ENCODE peak calls at places on chromosomes 3 and 15, in five cellular contexts. V is K562, O is GM12878, J is HCT116, G is H1. K is an unnamed sample.

GRCh38 chr3:86830566-86830965 is 160.4 kb downstream of the VGLL3 start:
- DNase-seq in V (no peak), O (no peak), J (no peak), G (no peak), K (no peak)

GRCh38 chr15:48632651-48633050 is 12.9 kb downstream of the FBN1 start:
- DNase-seq in V (no peak), O (no peak), J (no peak), G (no peak), K (no peak)

GRCh38 chr3:183114374-183114773 is 15.1 kb upstream of the MCCC1 start:
- DNase-seq in V (no peak), O (no peak), J (no peak), G (no peak), K (no peak)

GRCh38 chr3:141797167-141797773 is 34.1 kb downstream of the GRK7 start:
- DNase-seq in V (no peak), O (no peak), J (no peak), G (peak), K (no peak)

GRCh38 chr3:180253283-180253682 is 216.5 kb upstream of the PEX5L start:
- DNase-seq in V (no peak), O (no peak), J (no peak), G (no peak), K (no peak)

GRCh38 chr3:63832395-63832794 is 13.3 kb downstream of the C3orf49 start:
- DNase-seq in V (no peak), O (no peak), J (no peak), G (no peak), K (no peak)

GRCh38 chr15:101051291-101052030 is 132.3 kb downstream of the LRRK1 start:
- DNase-seq in V (no peak), O (no peak), J (no peak), G (no peak), K (no peak)

GRCh38 chr3:59873576-59874230 is 823.9 kb upstream of the CFAP20DC start:
- DNase-seq in V (no peak), O (peak), J (no peak), G (no peak), K (no peak)

GRCh38 chr15:44738340-44738984 is 2.1 kb downstream of the TRIM69 start:
- DNase-seq in V (peak), O (no peak), J (peak), G (no peak), K (peak)

GRCh38 chr3:126124896-126125295 is 41.0 kb upstream of the SLC41A3 start:
- DNase-seq in V (no peak), O (no peak), J (no peak), G (no peak), K (no peak)

GRCh38 chr15:42371125-42371524 is 11.8 kb downstream of the CAPN3 start:
- DNase-seq in V (peak), O (no peak), J (peak), G (no peak), K (no peak)

GRCh38 chr3:40951636-40952035 is 247.7 kb upstream of the CTNNB1 start:
- DNase-seq in V (no peak), O (no peak), J (no peak), G (no peak), K (no peak)

GRCh38 chr3:139521144-139521543 is 18.4 kb downstream of the RBP1 start:
- DNase-seq in V (no peak), O (no peak), J (no peak), G (no peak), K (no peak)

GRCh38 chr3:8366214-8366613 is 135.4 kb upstream of the LMCD1 start:
- DNase-seq in V (no peak), O (no peak), J (no peak), G (no peak), K (no peak)

GRCh38 chr15:59268199-59268979 is 61.7 kb downstream of the LDHAL6B start:
- DNase-seq in V (no peak), O (no peak), J (no peak), G (no peak), K (no peak)

GRCh38 chr3:115232167-115232566 is 85.1 kb upstream of the ZBTB20 start:
- DNase-seq in V (no peak), O (no peak), J (no peak), G (no peak), K (no peak)

GRCh38 chr3:171307988-171308387 is 152.2 kb downstream of the TNIK start:
- DNase-seq in V (no peak), O (no peak), J (no peak), G (no peak), K (no peak)

GRCh38 chr3:12384451-12385233 is 95.8 kb downstream of the PPARG start:
- DNase-seq in V (no peak), O (no peak), J (no peak), G (no peak), K (no peak)

GRCh38 chr3:112092439-112093179 is 6.4 kb downstream of the C3orf52 start:
- DNase-seq in V (no peak), O (no peak), J (no peak), G (no peak), K (no peak)
- TF ChIP-seq JUND in V (no peak), O (no peak), J (no peak), G (no peak), K (no peak)

GRCh38 chr3:5357089-5357488 is 169.6 kb downstream of the EDEM1 start:
- DNase-seq in V (no peak), O (no peak), J (no peak), G (no peak), K (no peak)

GRCh38 chr3:5358911-5359310 is 171.4 kb downstream of the EDEM1 start:
- DNase-seq in V (no peak), O (no peak), J (no peak), G (no peak), K (no peak)

GRCh38 chr3:5360453-5360852 is 172.9 kb downstream of the EDEM1 start:
- DNase-seq in V (no peak), O (no peak), J (no peak), G (no peak), K (no peak)
- TF ChIP-seq JUND in V (no peak), O (no peak), J (no peak), G (no peak), K (no peak)

DNA sequence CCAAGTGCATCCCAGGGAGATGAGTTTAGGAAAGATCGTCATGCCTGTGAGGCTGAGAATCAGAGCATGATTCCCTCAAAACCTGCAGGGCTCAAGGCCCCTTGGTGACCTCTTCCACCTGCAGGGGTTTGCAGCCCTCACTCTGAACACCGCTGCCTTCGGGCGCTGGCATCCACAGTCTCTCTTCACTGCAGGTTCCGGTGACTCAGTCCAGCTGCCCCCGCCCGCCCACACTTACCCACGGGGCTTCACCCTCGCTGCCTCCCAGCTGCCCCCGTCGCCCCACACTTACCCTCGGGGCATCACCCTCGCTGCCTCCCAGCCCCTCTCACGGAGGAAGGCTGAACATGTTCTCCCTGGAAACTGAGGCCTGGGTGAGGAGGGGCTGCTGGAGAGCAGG is 277.1 kb downstream of the XXYLT1 start:
- DNase-seq in V (no peak), O (no peak), J (no peak), G (no peak), K (no peak)
- TF ChIP-seq JUND in V (no peak), O (no peak), J (no peak), G (no peak), K (no peak)

DNA sequence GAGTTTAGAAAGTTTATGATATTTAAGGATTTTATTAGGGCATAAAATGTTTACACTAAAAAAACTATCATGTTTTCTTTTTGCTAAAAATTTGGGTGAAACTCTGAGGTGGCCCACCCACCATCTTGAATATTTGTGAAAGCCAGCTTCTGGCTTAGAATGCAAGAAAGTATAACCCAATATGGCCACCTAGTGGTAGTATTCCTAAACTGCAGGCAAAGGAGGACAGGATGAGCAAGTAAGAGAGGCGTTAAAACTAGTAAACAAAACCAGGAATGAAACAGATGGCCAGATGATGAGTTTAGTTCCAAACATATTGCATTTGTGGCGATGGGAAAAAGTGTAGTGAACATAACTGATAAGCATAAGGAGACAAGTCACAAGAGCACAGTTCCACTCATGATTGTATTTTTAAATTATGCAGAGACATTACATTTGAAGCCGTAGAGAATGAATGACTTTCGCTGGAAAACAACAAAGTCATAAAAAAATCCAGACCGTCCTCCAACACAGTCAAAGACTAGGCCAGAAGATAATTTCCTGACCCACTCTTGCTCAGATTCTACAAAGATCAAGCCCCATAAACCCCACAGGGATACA is 103.3 kb upstream of the PRTG start:
- DNase-seq in V (peak), O (peak), J (peak), G (peak), K (peak)
- TF ChIP-seq JUND in V (no peak), O (no peak), J (no peak), G (no peak), K (no peak)

DNA sequence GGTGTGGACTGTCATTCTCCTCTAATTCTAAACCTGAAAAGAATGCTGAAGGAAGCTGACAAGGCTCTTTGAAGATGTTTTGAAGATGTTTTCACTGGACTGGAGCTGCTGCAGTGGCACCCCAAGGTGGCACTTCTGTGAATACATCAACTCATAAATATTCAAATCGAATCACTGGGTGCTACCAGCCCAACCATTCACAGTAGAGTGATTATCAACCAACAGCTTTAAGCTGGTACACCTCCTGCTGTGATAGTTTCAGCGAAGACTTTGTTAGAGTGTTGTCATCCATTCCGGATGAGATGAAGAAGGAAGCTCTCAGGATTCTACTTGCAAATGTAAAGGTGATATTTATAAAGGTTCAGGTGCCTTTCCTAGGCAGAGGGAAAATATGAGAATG is 106.6 kb downstream of the LSAMP start:
- DNase-seq in V (no peak), O (no peak), J (no peak), G (no peak), K (no peak)
- TF ChIP-seq JUND in V (no peak), O (no peak), J (no peak), G (no peak), K (no peak)

GRCh38 chr3:192064959-192065358 is 604.0 kb downstream of the PYDC2 start:
- DNase-seq in V (no peak), O (no peak), J (no peak), G (no peak), K (peak)
- TF ChIP-seq JUND in V (no peak), O (no peak), J (no peak), G (no peak), K (no peak)

DNA sequence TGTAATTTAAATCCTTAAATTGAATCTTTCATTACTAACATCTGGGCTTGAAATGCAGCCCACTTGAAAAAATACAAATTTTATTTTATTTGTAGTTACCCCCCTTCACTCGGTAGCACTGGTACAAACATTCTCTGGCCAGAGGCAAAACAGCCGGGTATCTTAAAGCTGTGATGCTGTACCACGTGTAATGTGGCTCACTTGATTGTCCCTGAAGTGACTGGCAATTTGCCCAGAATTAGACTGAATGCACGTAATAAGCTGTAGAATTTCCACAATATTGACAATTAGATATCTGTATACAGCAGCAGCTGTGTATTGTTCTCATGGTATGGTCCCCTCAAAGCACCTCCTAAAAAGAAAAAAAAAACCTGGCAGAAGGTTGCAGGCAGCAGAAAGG is 192.8 kb upstream of the TBC1D5 start:
- DNase-seq in V (no peak), O (no peak), J (no peak), G (no peak), K (no peak)
- TF ChIP-seq JUND in V (no peak), O (no peak), J (no peak), G (no peak), K (no peak)

GRCh38 chr3:108223928-108224327 is 1.7 kb upstream of the IFT57 start:
- DNase-seq in V (no peak), O (no peak), J (no peak), G (no peak), K (no peak)
- TF ChIP-seq JUND in V (no peak), O (no peak), J (no peak), G (no peak), K (no peak)

GRCh38 chr3:152488449-152488848 is 219.7 kb downstream of the MBNL1 start:
- DNase-seq in V (no peak), O (no peak), J (no peak), G (no peak), K (no peak)

GRCh38 chr3:152496716-152497115 is 228.0 kb downstream of the MBNL1 start:
- DNase-seq in V (no peak), O (no peak), J (no peak), G (no peak), K (no peak)

GRCh38 chr3:152496286-152496685 is 227.6 kb downstream of the MBNL1 start:
- DNase-seq in V (no peak), O (no peak), J (no peak), G (no peak), K (no peak)

GRCh38 chr3:152497457-152497856 is 228.7 kb downstream of the MBNL1 start:
- DNase-seq in V (no peak), O (no peak), J (no peak), G (no peak), K (no peak)

GRCh38 chr3:152491922-152492321 is 223.2 kb downstream of the MBNL1 start:
- DNase-seq in V (no peak), O (no peak), J (no peak), G (no peak), K (no peak)
- TF ChIP-seq JUND in V (no peak), O (no peak), J (no peak), G (no peak), K (no peak)

GRCh38 chr15:57297163-57297593 is 79.1 kb upstream of the CGNL1 start:
- DNase-seq in V (no peak), O (no peak), J (no peak), G (no peak), K (no peak)
- TF ChIP-seq JUND in V (no peak), O (no peak), J (no peak), G (no peak), K (no peak)